ENCODE peak calls at places on chromosomes 11 and 22, in nine cellular contexts. I is uterus, Y is transverse colon, M is tibial nerve, E is HepG2, B is GM12891, G is body of pancreas, N is H54, V is ovary. S is an unnamed sample.

GRCh38 chr22:36461665-36462474 is 19.6 kb downstream of the TXN2 start:
- DNase-seq in I (peak), Y (no peak), M (no peak), E (peak), B (no peak), G (peak), N (peak), V (no peak), S (no peak)

GRCh38 chr22:40425082-40425481 is 54.7 kb downstream of the SGSM3 start:
- DNase-seq in I (no peak), Y (no peak), M (no peak), E (no peak), B (no peak), G (no peak), N (no peak), V (no peak), S (no peak)

GRCh38 chr22:37187891-37188761 is at the start of gene C1QTNF6:
- DNase-seq in I (peak), Y (no peak), M (no peak), E (no peak), B (no peak), G (no peak), N (no peak), V (peak), S (no peak)

GRCh38 chr11:78408619-78409018 is 9.0 kb downstream of the GAB2 start:
- DNase-seq in I (no peak), Y (no peak), M (no peak), E (no peak), B (no peak), G (no peak), N (no peak), V (no peak), S (no peak)

GRCh38 chr22:25137577-25138525 is 61.8 kb upstream of the CRYBB3 start:
- DNase-seq in I (no peak), Y (no peak), M (no peak), E (no peak), B (no peak), G (peak), N (no peak), V (no peak), S (peak)

GRCh38 chr11:9716275-9717039 is 52.6 kb downstream of the SWAP70 start:
- DNase-seq in I (no peak), Y (no peak), M (no peak), E (no peak), B (no peak), G (no peak), N (no peak), V (no peak), S (no peak)

GRCh38 chr11:73415854-73416615 is 39.8 kb downstream of the RELT start:
- DNase-seq in I (no peak), Y (no peak), M (no peak), E (no peak), B (no peak), G (no peak), N (no peak), V (no peak), S (no peak)

GRCh38 chr22:16800358-16800757 is 24.9 kb downstream of the XKR3 start:
- DNase-seq in I (no peak), Y (no peak), M (no peak), E (no peak), B (no peak), G (no peak), N (no peak), V (no peak), S (no peak)

GRCh38 chr11:108498046-108498815 is at the start of gene POGLUT3:
- DNase-seq in I (peak), Y (peak), M (peak), E (peak), B (peak), G (peak), N (peak), V (peak), S (no peak)

GRCh38 chr11:79262221-79262620 is 178.6 kb downstream of the TENM4 start:
- DNase-seq in I (no peak), Y (no peak), M (no peak), E (no peak), B (no peak), G (no peak), N (no peak), V (no peak), S (no peak)

GRCh38 chr22:33076368-33076767 is 18.2 kb upstream of the SYN3 start:
- DNase-seq in I (no peak), Y (no peak), M (no peak), E (no peak), B (no peak), G (no peak), N (no peak), V (no peak), S (no peak)

GRCh38 chr11:117677729-117678310 is 119.2 kb downstream of the DSCAML1 start:
- DNase-seq in I (no peak), Y (no peak), M (no peak), E (no peak), B (no peak), G (no peak), N (no peak), V (no peak), S (no peak)
- TF ChIP-seq POLR2A in I (no peak), Y (no peak), M (no peak), E (no peak), B (no peak), G (no peak), N (no peak), V (no peak), S (no peak)

GRCh38 chr11:66100272-66101037 is 30.4 kb downstream of the PACS1 start:
- DNase-seq in I (peak), Y (peak), M (peak), E (no peak), B (peak), G (peak), N (no peak), V (peak), S (no peak)
- TF ChIP-seq POLR2A in I (no peak), Y (no peak), M (no peak), E (no peak), B (peak), G (no peak), N (no peak), V (no peak), S (no peak)

DNA sequence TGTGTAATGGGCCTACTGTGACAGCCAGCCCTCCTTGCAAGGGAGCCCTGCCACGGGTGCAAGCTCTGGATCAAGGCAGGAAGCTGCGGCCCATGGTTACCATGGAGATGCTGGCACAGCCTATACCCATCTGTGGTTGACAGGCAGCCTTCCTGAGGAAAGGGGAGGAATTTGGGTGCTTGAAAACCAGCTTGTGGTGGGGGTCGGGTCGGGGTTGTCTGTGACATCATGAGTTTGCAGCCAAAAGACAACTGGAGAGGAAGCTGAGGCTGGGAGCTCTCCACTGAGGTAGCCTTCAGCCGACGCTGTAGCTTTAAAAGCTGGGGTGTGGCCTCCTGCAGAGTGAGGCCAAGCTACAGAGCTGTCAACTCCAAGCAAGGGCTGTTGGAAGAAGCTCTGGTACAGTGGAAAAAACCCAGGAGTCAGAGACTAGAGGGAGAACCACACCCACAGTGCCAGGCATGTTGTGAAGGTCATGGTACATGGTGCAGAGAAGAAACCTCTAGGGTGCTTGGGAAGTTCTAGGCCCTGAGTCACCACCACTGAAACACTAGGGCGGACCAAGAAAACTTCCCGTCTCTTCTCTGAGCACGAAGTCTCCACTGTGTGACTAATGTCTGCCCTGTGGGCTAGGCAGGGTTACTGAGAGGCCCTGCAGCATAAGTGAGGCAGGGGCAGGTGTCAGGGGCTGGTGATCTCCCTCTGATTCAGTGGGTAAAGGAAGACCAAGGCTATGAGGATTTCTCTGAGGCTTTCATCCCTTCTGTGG is 10.8 kb upstream of the LDHA start:
- DNase-seq in I (peak), Y (peak), M (peak), E (peak), B (peak), G (peak), N (peak), V (peak), S (peak)
- TF ChIP-seq POLR2A in I (no peak), Y (no peak), M (no peak), E (peak), B (no peak), G (no peak), N (peak), V (no peak), S (no peak)

DNA sequence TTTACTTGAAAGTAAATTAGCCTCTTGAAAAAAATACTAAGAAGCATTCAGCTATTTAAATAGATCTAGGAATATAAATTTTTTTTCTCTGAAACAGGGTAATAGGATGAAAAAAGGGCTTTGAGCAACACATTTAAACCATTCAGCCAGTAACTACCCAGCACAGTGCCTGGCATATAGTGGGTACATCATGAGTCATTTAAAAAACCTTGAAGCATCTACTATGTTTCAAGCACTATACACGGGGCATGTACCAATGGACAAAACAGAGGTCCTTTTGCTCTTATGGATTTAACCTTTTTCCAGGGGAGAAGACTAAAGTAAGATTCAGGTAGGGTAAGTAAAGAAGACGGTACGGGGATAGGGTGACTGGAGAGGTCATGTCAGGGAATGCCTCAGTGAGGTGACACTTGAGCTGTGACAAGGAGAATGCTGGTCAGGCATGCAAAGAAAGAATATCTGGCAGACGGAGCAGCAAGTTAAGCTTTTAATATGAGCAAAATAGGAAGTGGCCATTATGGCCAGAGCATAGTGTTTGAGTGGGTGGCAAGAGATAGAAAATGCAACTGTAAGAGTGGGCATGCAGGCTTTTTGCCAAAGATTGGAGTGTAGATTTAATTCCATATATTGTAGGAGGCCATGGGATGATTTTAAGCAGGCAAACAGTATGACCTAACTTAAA is 101.1 kb downstream of the HIPK3 start:
- DNase-seq in I (no peak), Y (no peak), M (no peak), E (no peak), B (no peak), G (no peak), N (no peak), V (no peak), S (no peak)
- TF ChIP-seq POLR2A in I (no peak), Y (no peak), M (no peak), E (no peak), B (no peak), G (no peak), N (no peak), V (no peak), S (no peak)

GRCh38 chr22:21816787-21817496 is 50.5 kb downstream of the MAPK1 start:
- DNase-seq in I (no peak), Y (no peak), M (no peak), E (no peak), B (peak), G (no peak), N (peak), V (no peak), S (no peak)
- TF ChIP-seq POLR2A in I (no peak), Y (no peak), M (no peak), E (no peak), B (no peak), G (no peak), N (no peak), V (no peak), S (no peak)

GRCh38 chr11:2609345-2609744 is 90.4 kb downstream of the KCNQ1OT1 start:
- DNase-seq in I (no peak), Y (no peak), M (no peak), E (no peak), B (no peak), G (no peak), N (no peak), V (no peak), S (no peak)
- TF ChIP-seq POLR2A in I (no peak), Y (no peak), M (no peak), E (no peak), B (no peak), G (no peak), N (no peak), V (no peak), S (no peak)

DNA sequence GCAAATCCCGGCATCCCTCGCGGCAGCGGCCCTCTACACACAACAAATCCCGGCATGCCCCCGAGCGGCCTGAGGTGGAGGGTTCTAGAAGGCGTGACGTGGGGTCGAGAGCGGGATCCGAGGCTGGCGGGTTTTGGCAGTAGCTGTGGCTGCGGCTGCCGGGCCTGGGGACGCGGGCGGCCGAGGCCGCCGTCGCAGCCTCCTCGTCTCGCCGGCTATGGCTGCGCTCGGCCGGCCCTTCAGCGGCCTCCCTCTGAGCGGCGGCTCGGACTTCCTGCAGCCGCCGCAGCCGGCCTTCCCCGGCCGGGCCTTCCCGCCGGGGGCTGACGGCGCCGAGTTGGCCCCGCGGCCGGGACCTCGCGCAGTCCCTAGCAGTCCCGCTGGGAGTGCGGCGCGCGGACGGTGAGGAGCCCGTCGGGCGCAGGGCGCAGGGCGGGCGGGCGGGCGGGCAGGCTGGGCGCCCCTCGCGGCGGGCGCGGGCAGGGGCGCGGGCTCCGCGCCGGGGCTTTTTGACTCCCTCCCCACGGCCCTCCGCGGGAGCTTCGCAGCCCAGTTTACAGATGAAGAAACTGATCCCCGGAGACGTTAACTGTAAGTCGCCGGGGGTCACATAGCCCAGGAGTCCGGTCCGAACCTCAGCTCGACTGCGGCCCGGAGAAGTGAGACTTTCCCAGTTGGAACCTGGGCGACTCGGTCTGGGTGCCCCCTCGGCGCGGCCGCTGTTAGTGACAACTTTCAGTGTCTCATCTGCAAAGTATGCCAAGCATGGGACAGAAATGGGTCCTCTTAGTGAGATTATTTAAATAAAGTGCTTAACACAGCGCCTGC is at the start of gene CCDC117:
- DNase-seq in I (peak), Y (peak), M (peak), E (peak), B (peak), G (peak), N (peak), V (peak), S (peak)
- TF ChIP-seq POLR2A in I (peak), Y (peak), M (peak), E (peak), B (peak), G (peak), N (peak), V (peak), S (peak)

GRCh38 chr11:17387811-17388210 is 648 bp downstream of the KCNJ11 start:
- DNase-seq in I (no peak), Y (no peak), M (no peak), E (no peak), B (no peak), G (no peak), N (no peak), V (no peak), S (no peak)

GRCh38 chr11:17388609-17389204 is at the start of gene KCNJ11:
- DNase-seq in I (no peak), Y (no peak), M (no peak), E (no peak), B (peak), G (peak), N (no peak), V (no peak), S (no peak)

GRCh38 chr11:17385926-17386325 is 2.5 kb downstream of the KCNJ11 start:
- DNase-seq in I (no peak), Y (no peak), M (no peak), E (no peak), B (no peak), G (no peak), N (no peak), V (no peak), S (no peak)

GRCh38 chr11:17386331-17387084 is 2.0 kb downstream of the KCNJ11 start:
- DNase-seq in I (no peak), Y (peak), M (no peak), E (peak), B (peak), G (peak), N (peak), V (no peak), S (peak)

DNA sequence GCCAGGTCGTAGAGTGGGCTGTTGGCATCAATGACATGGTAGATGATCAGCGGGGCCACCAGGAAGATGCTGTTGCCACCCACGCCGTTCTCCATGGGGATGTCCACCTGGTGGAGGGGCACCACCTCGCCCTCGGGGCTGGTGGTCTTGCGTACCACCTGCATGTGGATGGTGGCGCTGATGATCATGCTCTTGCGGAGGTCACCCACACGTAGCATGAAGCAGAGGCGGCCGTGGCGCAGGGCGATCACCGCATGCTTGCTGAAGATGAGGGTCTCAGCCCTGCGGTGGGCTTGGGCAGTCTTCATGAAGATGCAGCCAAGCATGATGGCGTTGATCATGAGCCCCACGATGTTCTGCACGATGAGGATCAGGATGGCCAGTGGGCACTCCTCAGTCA is 1.2 kb downstream of the KCNJ11 start:
- DNase-seq in I (no peak), Y (no peak), M (no peak), E (no peak), B (no peak), G (no peak), N (no peak), V (no peak), S (no peak)
- TF ChIP-seq POLR2A in I (no peak), Y (no peak), M (no peak), E (no peak), B (no peak), G (no peak), N (no peak), V (no peak), S (no peak)